ENCODE peak calls at places on chromosome 9, in five cellular contexts. One of them, this sample, is unnamed.
A peak's percentile ranks its signal among the peaks of the same experiment; 100 is the strongest.

GRCh38 chr9:113497051-113497450 is 33.5 kb downstream of the RGS3 start:
- DNase-seq in adrenal gland: no peak
- DNase-seq in CD8-positive, alpha-beta T cell: no peak
- DNase-seq in WERI-Rb-1: no peak
- DNase-seq in dorsolateral prefrontal cortex: no peak
- DNase-seq in this sample: no peak

GRCh38 chr9:134268308-134268724 is 57.9 kb upstream of the RXRA start:
- DNase-seq in adrenal gland: no peak
- DNase-seq in CD8-positive, alpha-beta T cell: no peak
- DNase-seq in WERI-Rb-1: no peak
- DNase-seq in dorsolateral prefrontal cortex: no peak
- DNase-seq in this sample: no peak

GRCh38 chr9:27460225-27461023 is 63.7 kb upstream of the IFNK start:
- DNase-seq in adrenal gland: no peak
- DNase-seq in CD8-positive, alpha-beta T cell: no peak
- DNase-seq in WERI-Rb-1: no peak
- DNase-seq in dorsolateral prefrontal cortex: no peak
- DNase-seq in this sample: no peak

GRCh38 chr9:79195904-79196303 is 375.9 kb upstream of the TLE4 start:
- DNase-seq in adrenal gland: no peak
- DNase-seq in CD8-positive, alpha-beta T cell: no peak
- DNase-seq in WERI-Rb-1: no peak
- DNase-seq in dorsolateral prefrontal cortex: no peak
- DNase-seq in this sample: peak; percentile 76

GRCh38 chr9:102700936-102701335 is 294.2 kb upstream of the CYLC2 start:
- DNase-seq in adrenal gland: no peak
- DNase-seq in CD8-positive, alpha-beta T cell: no peak
- DNase-seq in WERI-Rb-1: no peak
- DNase-seq in dorsolateral prefrontal cortex: no peak
- DNase-seq in this sample: no peak

GRCh38 chr9:77460938-77461337 is 187.2 kb downstream of the GNA14 start:
- DNase-seq in adrenal gland: no peak
- DNase-seq in CD8-positive, alpha-beta T cell: no peak
- DNase-seq in WERI-Rb-1: no peak
- DNase-seq in dorsolateral prefrontal cortex: no peak
- DNase-seq in this sample: no peak

GRCh38 chr9:35771079-35771441 is 17.0 kb upstream of the MSMP start:
- DNase-seq in adrenal gland: peak; percentile 47
- DNase-seq in CD8-positive, alpha-beta T cell: no peak
- DNase-seq in WERI-Rb-1: no peak
- DNase-seq in dorsolateral prefrontal cortex: no peak
- DNase-seq in this sample: no peak

GRCh38 chr9:95874989-95875304 is 544 bp upstream of the ERCC6L2 start:
- DNase-seq in adrenal gland: peak; percentile 71
- DNase-seq in CD8-positive, alpha-beta T cell: peak; percentile 54
- DNase-seq in WERI-Rb-1: peak; percentile 73
- DNase-seq in dorsolateral prefrontal cortex: peak; percentile 45
- DNase-seq in this sample: no peak

GRCh38 chr9:114385412-114386181 is 2.2 kb downstream of the AKNA start:
- DNase-seq in adrenal gland: peak; percentile 83
- DNase-seq in CD8-positive, alpha-beta T cell: peak; percentile 78
- DNase-seq in WERI-Rb-1: no peak
- DNase-seq in dorsolateral prefrontal cortex: peak; percentile 49
- DNase-seq in this sample: peak; percentile 86

GRCh38 chr9:114271556-114272510 is 51.1 kb upstream of the ORM1 start:
- DNase-seq in adrenal gland: peak; percentile 61
- DNase-seq in CD8-positive, alpha-beta T cell: no peak
- DNase-seq in WERI-Rb-1: peak; percentile 90
- DNase-seq in dorsolateral prefrontal cortex: no peak
- DNase-seq in this sample: peak; percentile 71

GRCh38 chr9:71680189-71680983 is 87.9 kb downstream of the CEMIP2 start:
- DNase-seq in adrenal gland: no peak
- DNase-seq in CD8-positive, alpha-beta T cell: no peak
- DNase-seq in WERI-Rb-1: no peak
- DNase-seq in dorsolateral prefrontal cortex: no peak
- DNase-seq in this sample: peak; percentile 37

GRCh38 chr9:106619211-106619610 is 243.8 kb upstream of the ZNF462 start:
- DNase-seq in adrenal gland: no peak
- DNase-seq in CD8-positive, alpha-beta T cell: no peak
- DNase-seq in WERI-Rb-1: no peak
- DNase-seq in dorsolateral prefrontal cortex: no peak
- DNase-seq in this sample: peak; percentile 51

GRCh38 chr9:137462396-137463193 is 3.5 kb upstream of the NSMF start:
- DNase-seq in adrenal gland: peak; percentile 24
- DNase-seq in CD8-positive, alpha-beta T cell: no peak
- DNase-seq in WERI-Rb-1: no peak
- DNase-seq in dorsolateral prefrontal cortex: no peak
- DNase-seq in this sample: no peak

GRCh38 chr9:137460363-137461315 is 1.5 kb upstream of the NSMF start:
- DNase-seq in adrenal gland: peak; percentile 30
- DNase-seq in CD8-positive, alpha-beta T cell: no peak
- DNase-seq in WERI-Rb-1: no peak
- DNase-seq in dorsolateral prefrontal cortex: no peak
- DNase-seq in this sample: no peak

GRCh38 chr9:137463194-137463930 is 4.2 kb upstream of the NSMF start:
- DNase-seq in adrenal gland: peak; percentile 27
- DNase-seq in CD8-positive, alpha-beta T cell: no peak
- DNase-seq in WERI-Rb-1: no peak
- DNase-seq in dorsolateral prefrontal cortex: no peak
- DNase-seq in this sample: no peak

GRCh38 chr9:137461316-137461662 is 2.2 kb upstream of the NSMF start:
- DNase-seq in adrenal gland: peak; percentile 25
- DNase-seq in CD8-positive, alpha-beta T cell: no peak
- DNase-seq in WERI-Rb-1: no peak
- DNase-seq in dorsolateral prefrontal cortex: no peak
- DNase-seq in this sample: no peak

DNA sequence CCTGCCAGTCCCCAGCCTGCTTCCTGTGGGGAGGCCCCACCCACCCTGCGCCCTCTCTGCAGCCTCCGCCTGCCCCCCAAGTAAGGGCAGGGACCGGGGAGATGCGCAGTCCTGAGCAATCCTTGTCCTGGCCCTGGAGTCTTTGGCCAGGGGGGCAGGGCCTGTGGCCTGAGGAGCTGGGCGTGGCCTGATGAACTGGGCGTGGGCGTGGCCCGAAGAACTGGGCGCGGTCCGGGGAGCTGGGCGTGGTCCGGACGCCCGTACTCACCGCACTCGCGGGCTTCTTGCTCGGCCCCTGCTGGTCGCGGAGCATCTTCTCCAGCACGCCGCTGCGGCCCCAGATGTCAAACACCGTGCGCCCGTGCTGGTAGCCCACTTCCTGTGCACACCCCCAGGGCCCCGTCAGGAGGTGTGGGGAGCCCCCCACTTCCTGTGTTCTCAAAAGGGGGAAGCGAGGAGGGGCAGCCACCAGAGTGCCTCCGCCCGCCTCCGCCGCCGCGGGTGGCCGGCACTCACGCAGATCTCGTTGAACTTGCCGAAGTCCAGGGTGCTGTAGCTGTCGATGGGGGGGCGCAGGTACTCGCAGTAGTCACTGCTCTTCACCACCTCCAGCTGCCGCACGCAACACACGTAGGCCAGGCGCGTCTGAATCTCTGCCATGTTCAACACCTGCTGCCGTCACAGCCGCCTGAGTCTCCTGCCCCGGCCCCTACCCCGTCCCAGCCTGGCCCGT is 2.7 kb upstream of the NSMF start:
- DNase-seq in adrenal gland: peak; percentile 56
- DNase-seq in CD8-positive, alpha-beta T cell: peak; percentile 80
- DNase-seq in WERI-Rb-1: no peak
- DNase-seq in dorsolateral prefrontal cortex: no peak
- DNase-seq in this sample: no peak
- H3K4me3 ChIP-seq in adrenal gland: no peak overlapping the region
- H3K4me3 ChIP-seq in CD8-positive, alpha-beta T cell: peak overlapping the region; percentile 78
- H3K4me3 ChIP-seq in WERI-Rb-1: no peak overlapping the region
- H3K4me3 ChIP-seq in dorsolateral prefrontal cortex: no peak overlapping the region
- H3K4me3 ChIP-seq in this sample: no peak overlapping the region

GRCh38 chr9:122827759-122828090 is 663 bp downstream of the PDCL start:
- DNase-seq in adrenal gland: no peak
- DNase-seq in CD8-positive, alpha-beta T cell: no peak
- DNase-seq in WERI-Rb-1: no peak
- DNase-seq in dorsolateral prefrontal cortex: no peak
- DNase-seq in this sample: no peak
- TF ChIP-seq CTCF in adrenal gland: no peak
- TF ChIP-seq CTCF in CD8-positive, alpha-beta T cell: no peak
- TF ChIP-seq CTCF in WERI-Rb-1: no peak
- TF ChIP-seq CTCF in dorsolateral prefrontal cortex: no peak
- TF ChIP-seq CTCF in this sample: peak; percentile 0

GRCh38 chr9:127448112-127448805 is 2.9 kb downstream of the RPL12 start:
- DNase-seq in adrenal gland: no peak
- DNase-seq in CD8-positive, alpha-beta T cell: no peak
- DNase-seq in WERI-Rb-1: no peak
- DNase-seq in dorsolateral prefrontal cortex: no peak
- DNase-seq in this sample: no peak
- H3K4me3 ChIP-seq in adrenal gland: no peak overlapping the region
- H3K4me3 ChIP-seq in CD8-positive, alpha-beta T cell: no peak overlapping the region
- H3K4me3 ChIP-seq in WERI-Rb-1: no peak overlapping the region
- H3K4me3 ChIP-seq in dorsolateral prefrontal cortex: no peak overlapping the region
- H3K4me3 ChIP-seq in this sample: peak overlapping the region; percentile 99

GRCh38 chr9:37333288-37333687 is 89.2 kb upstream of the GRHPR start:
- DNase-seq in adrenal gland: no peak
- DNase-seq in CD8-positive, alpha-beta T cell: no peak
- DNase-seq in WERI-Rb-1: no peak
- DNase-seq in dorsolateral prefrontal cortex: no peak
- DNase-seq in this sample: no peak
- TF ChIP-seq CTCF in adrenal gland: no peak
- TF ChIP-seq CTCF in CD8-positive, alpha-beta T cell: no peak
- TF ChIP-seq CTCF in WERI-Rb-1: no peak
- TF ChIP-seq CTCF in dorsolateral prefrontal cortex: no peak
- TF ChIP-seq CTCF in this sample: peak; percentile 11

DNA sequence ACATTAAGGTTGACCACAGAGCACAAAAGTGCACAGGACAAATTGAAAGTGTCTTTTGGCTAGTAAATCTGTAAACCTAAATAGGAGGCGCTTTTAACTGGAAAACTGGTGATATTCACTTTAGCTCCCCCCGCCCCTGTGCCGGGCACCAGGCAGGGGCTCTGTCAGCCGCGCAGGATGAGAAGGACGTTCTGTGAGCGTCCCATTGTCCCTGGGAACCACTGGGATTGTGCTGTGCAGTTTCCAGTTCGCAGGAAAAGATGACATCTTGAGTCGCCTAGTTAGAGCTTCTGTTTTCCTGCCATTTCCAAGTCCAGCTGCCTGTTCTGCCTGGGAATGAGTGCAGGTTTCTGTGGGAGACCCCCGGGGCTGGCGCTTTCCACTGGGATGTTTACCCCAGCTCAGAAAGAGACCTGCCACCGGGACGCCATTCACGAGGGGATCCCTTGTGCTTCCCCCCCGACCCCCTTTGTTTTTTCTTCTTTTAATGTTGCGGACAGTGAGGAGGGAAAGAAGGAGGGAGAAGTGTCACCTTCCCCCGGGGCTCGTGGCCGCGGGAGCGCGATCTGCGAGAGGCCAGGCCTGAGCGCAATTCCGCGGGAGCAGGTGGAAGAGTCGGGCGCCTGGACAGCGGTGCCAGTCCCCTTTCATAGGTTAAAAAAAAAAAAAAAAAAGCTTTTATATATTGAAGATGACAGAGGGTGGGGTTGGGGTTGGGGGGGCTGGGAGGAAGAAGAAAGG is 121.5 kb downstream of the RMI1 start:
- DNase-seq in adrenal gland: no peak
- DNase-seq in CD8-positive, alpha-beta T cell: no peak
- DNase-seq in WERI-Rb-1: no peak
- DNase-seq in dorsolateral prefrontal cortex: no peak
- DNase-seq in this sample: no peak
- H3K4me3 ChIP-seq in adrenal gland: no peak overlapping the region
- H3K4me3 ChIP-seq in CD8-positive, alpha-beta T cell: no peak overlapping the region
- H3K4me3 ChIP-seq in WERI-Rb-1: no peak overlapping the region
- H3K4me3 ChIP-seq in dorsolateral prefrontal cortex: peak overlapping the region; percentile 32
- H3K4me3 ChIP-seq in this sample: no peak overlapping the region

DNA sequence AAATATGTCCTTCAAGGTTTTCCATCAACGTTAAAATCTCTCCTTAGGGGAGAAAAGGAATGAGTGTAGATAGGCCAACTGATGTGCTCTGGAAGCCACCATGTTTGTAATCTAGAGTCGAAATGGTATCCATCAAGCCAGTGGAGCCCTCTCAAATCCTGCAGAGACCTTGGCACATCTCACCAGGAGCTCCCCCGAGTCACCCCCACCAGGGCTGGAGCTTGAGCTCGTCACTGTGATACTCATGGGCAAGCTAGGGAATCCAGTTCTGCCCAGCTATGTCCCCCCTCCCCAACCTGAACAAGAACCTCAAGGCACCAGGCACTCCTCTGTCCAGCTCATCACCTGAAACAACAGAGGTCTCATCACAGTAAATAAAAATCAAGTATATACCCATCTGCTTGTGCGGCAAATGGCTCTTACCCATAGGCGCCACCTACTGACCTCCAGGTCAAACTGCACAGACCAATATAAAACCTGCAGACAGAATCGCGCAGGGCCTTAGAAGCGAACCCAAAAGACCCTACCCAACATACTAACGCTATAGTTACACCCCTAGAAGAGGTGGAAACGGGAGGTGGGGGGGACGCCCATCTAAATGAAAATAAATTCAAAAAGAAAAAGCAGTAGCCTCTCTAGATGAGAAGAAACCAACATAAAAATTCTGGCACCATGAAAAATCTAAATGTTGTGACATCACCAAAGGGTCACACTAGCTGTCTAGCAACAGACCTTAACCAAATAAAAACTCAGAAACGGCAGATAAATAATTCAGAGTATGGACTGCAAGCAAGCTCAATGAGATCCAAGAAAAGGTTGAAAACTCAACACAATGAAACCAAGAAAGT is 75.0 kb downstream of the TTC39B start:
- DNase-seq in adrenal gland: peak; percentile 32
- DNase-seq in CD8-positive, alpha-beta T cell: no peak
- DNase-seq in WERI-Rb-1: peak; percentile 39
- DNase-seq in dorsolateral prefrontal cortex: no peak
- DNase-seq in this sample: no peak
- TF ChIP-seq CTCF in adrenal gland: peak; percentile 47
- TF ChIP-seq CTCF in CD8-positive, alpha-beta T cell: no peak
- TF ChIP-seq CTCF in WERI-Rb-1: peak; percentile 68
- TF ChIP-seq CTCF in dorsolateral prefrontal cortex: peak; percentile 42
- TF ChIP-seq CTCF in this sample: peak; percentile 62

GRCh38 chr9:125956102-125956501 is 208.9 kb downstream of the PBX3 start:
- DNase-seq in adrenal gland: no peak
- DNase-seq in CD8-positive, alpha-beta T cell: no peak
- DNase-seq in WERI-Rb-1: no peak
- DNase-seq in dorsolateral prefrontal cortex: no peak
- DNase-seq in this sample: no peak
- H3K4me3 ChIP-seq in adrenal gland: no peak overlapping the region
- H3K4me3 ChIP-seq in CD8-positive, alpha-beta T cell: no peak overlapping the region
- H3K4me3 ChIP-seq in WERI-Rb-1: no peak overlapping the region
- H3K4me3 ChIP-seq in dorsolateral prefrontal cortex: no peak overlapping the region
- H3K4me3 ChIP-seq in this sample: no peak overlapping the region

DNA sequence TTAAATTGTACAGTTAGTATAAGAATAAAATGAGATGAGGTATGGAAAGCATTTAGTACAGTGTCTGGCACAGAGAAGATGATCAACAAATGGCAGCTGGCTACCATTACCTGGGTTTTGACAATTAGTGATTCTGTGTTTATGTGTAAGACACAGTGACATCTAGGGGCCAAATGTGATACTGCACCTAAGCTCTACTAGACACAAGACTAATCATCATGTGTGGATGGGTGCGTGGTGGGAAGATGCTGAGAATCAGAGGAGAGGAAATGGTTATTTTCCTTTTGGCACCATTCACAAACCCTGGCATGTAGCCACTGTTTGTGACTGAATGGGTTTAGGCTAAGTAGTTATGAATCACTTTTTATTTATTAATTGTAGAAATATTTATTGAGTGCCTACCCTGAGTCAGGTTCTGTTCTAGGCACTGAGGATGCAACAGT is 109.8 kb upstream of the TBC1D2 start:
- DNase-seq in adrenal gland: no peak
- DNase-seq in CD8-positive, alpha-beta T cell: no peak
- DNase-seq in WERI-Rb-1: peak; percentile 69
- DNase-seq in dorsolateral prefrontal cortex: no peak
- DNase-seq in this sample: no peak
- TF ChIP-seq CTCF in adrenal gland: peak; percentile 31
- TF ChIP-seq CTCF in CD8-positive, alpha-beta T cell: no peak
- TF ChIP-seq CTCF in WERI-Rb-1: peak; percentile 85
- TF ChIP-seq CTCF in dorsolateral prefrontal cortex: no peak
- TF ChIP-seq CTCF in this sample: peak; percentile 57

GRCh38 chr9:12785251-12785880 is 10.5 kb downstream of the LURAP1L start:
- DNase-seq in adrenal gland: peak; percentile 66
- DNase-seq in CD8-positive, alpha-beta T cell: no peak
- DNase-seq in WERI-Rb-1: no peak
- DNase-seq in dorsolateral prefrontal cortex: no peak
- DNase-seq in this sample: peak; percentile 40
- H3K4me3 ChIP-seq in adrenal gland: no peak overlapping the region
- H3K4me3 ChIP-seq in CD8-positive, alpha-beta T cell: no peak overlapping the region
- H3K4me3 ChIP-seq in WERI-Rb-1: no peak overlapping the region
- H3K4me3 ChIP-seq in dorsolateral prefrontal cortex: no peak overlapping the region
- H3K4me3 ChIP-seq in this sample: no peak overlapping the region